ENCODE peak calls at places on chromosomes 13 and 19, in eight cellular contexts. S is breast epithelium, J is PC-3, R is tibial artery, D is spleen, W is fibroblast of lung, N is left lung, F is H1. T is an unnamed sample.

GRCh38 chr19:3995619-3996018 is 10.4 kb upstream of the EEF2 start:
- DNase-seq in S (no peak), J (no peak), R (no peak), D (no peak), W (no peak), N (no peak), F (no peak), T (no peak)

GRCh38 chr13:30865131-30866009 is 40.7 kb upstream of the MEDAG start:
- DNase-seq in S (peak), J (peak), R (peak), D (peak), W (peak), N (no peak), F (peak), T (peak)

GRCh38 chr19:43976732-43977131 is 7.3 kb upstream of the ZNF155 start:
- DNase-seq in S (no peak), J (no peak), R (no peak), D (no peak), W (no peak), N (no peak), F (no peak), T (no peak)

GRCh38 chr19:55373993-55374757 is 2.5 kb upstream of the TMEM190 start:
- DNase-seq in S (no peak), J (no peak), R (no peak), D (no peak), W (peak), N (no peak), F (no peak), T (no peak)

GRCh38 chr13:49292742-49293498 is 45.2 kb downstream of the CDADC1 start:
- DNase-seq in S (no peak), J (no peak), R (peak), D (no peak), W (peak), N (no peak), F (no peak), T (no peak)

GRCh38 chr13:28819748-28820098 is 416 bp upstream of the MTUS2 start:
- DNase-seq in S (no peak), J (peak), R (no peak), D (no peak), W (peak), N (peak), F (peak), T (no peak)

GRCh38 chr19:1753730-1754442 is 580 bp downstream of the ONECUT3 start:
- DNase-seq in S (no peak), J (no peak), R (no peak), D (no peak), W (no peak), N (no peak), F (no peak), T (no peak)

GRCh38 chr13:49400755-49401659 is 42.9 kb downstream of the CAB39L start:
- DNase-seq in S (no peak), J (peak), R (no peak), D (no peak), W (peak), N (no peak), F (no peak), T (no peak)

GRCh38 chr13:83876546-83876945 is 5.7 kb downstream of the SLITRK1 start:
- DNase-seq in S (no peak), J (no peak), R (no peak), D (no peak), W (no peak), N (no peak), F (no peak), T (no peak)

GRCh38 chr13:110390572-110390971 is 83.5 kb downstream of the COL4A2 start:
- DNase-seq in S (no peak), J (peak), R (no peak), D (no peak), W (peak), N (no peak), F (no peak), T (no peak)

GRCh38 chr19:46880440-46880839 is 19.6 kb downstream of the ARHGAP35 start:
- DNase-seq in S (no peak), J (no peak), R (no peak), D (no peak), W (no peak), N (no peak), F (no peak), T (no peak)

GRCh38 chr13:40350283-40350992 is 316.0 kb downstream of the FOXO1 start:
- DNase-seq in S (no peak), J (no peak), R (no peak), D (no peak), W (peak), N (no peak), F (no peak), T (no peak)

GRCh38 chr13:40355126-40355719 is 311.2 kb downstream of the FOXO1 start:
- DNase-seq in S (no peak), J (no peak), R (no peak), D (no peak), W (no peak), N (no peak), F (no peak), T (no peak)

GRCh38 chr13:40352807-40353562 is 313.5 kb downstream of the FOXO1 start:
- DNase-seq in S (no peak), J (no peak), R (no peak), D (no peak), W (peak), N (no peak), F (no peak), T (no peak)

GRCh38 chr13:40352385-40352778 is 314.1 kb downstream of the FOXO1 start:
- DNase-seq in S (no peak), J (no peak), R (no peak), D (no peak), W (peak), N (no peak), F (no peak), T (no peak)

DNA sequence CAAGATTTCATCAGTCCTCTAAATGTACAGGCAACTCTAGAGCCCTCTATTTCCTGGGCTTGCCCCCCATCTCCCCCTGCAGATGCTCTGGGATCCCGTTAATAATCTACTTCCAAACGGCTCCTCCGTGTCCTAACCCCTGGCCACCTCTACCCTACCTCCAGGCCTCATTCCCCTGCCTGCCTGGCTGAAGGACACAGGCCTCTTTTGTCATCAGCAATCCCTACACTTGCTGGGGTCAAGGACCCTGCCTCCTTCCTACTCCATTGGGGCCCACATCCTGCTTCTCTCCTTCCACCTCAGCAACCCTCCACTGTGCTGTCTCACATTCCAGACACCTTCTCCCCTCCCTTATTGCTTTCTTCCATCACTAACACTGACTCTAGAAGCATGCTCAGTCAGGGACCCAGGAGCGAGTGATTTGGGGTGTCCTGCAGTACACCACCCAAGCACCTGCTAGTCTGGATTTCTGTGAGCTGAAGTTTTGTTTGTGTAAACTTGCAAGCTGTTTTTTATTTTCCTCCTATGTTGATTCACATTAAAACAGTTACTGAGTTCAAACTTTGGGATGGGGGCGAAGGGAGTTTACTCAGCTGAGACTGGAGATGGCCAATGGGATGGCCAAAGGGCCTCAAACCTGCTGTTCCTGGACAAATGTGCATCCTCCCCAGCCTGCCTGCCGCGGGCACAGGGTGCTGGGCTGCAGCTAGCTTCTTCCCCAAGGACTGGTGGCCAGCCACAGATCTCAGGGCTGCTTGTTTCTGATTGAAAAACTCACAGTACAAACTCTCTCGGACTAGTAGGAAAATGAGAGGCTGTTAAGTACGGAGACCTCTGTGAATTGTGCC is 314.7 kb downstream of the FOXO1 start:
- DNase-seq in S (no peak), J (no peak), R (no peak), D (no peak), W (no peak), N (no peak), F (no peak), T (no peak)
- H3K27ac ChIP-seq in S (peak), J (no peak), R (peak), D (peak), W (no peak), N (peak), F (no peak), T (no peak)

DNA sequence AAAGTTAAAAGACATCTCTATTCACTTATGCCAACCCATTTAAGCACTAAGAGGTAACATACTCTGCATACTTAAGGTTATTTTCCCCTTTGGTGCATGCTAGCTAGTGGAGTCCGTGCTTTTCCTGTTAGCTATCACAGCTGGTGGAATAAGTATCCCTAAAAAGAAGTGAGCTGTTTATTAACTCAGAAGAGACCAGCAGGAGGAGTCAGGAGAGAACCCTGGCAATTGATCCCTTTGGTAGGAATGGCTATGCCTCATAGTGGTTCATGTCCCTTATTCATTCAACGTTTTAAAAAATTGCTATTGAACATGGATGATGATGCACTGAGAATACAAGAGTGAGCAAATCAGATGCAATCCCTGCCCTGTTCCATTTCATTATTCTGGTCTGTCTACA is 12.4 kb upstream of the NEK5 start:
- DNase-seq in S (no peak), J (no peak), R (no peak), D (no peak), W (no peak), N (no peak), F (no peak), T (no peak)
- TF ChIP-seq CTCF in S (no peak), J (no peak), R (no peak), D (no peak), W (no peak), N (no peak), F (no peak), T (no peak)

DNA sequence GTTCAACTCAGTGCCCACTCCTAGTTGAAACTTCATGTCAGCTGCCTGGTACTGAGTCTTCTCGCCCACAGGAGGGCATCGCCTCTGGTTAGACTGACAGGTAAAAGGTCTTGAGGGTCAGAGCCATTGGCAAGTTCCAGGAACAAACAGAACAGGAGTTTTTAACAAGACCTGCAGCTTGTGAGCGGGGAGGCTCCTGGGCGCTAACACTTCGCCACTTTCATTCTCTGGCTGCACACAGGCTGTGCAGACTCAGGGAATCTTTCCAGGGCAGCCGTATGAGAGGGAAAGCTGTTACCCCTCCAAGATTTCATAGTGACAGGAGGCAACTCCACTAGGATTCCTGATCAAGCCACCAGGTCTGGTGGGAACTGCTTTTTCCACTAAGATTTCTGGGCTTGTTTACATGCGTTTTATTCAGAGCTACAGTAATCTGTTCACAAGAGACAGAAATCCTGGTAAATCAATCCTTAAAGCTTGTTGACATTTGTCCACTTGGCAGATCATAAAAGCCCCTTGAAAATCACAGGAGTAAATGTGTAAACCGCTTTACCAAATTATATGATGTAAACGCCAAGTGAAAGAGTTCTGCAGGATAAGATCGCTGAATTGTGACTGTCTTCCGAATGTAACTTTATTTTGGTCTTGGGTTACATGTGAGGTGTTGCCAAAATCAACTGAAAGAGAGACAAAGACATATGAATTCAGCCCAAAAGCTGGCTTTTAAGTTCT is 190.6 kb downstream of the MZT1 start:
- DNase-seq in S (no peak), J (no peak), R (no peak), D (no peak), W (peak), N (no peak), F (no peak), T (no peak)
- H3K4me3 ChIP-seq in S (no peak), J (no peak), R (no peak), D (no peak), W (no peak), N (no peak), F (no peak), T (peak)

GRCh38 chr13:27137759-27138158 is 33.9 kb downstream of the USP12 start:
- DNase-seq in S (no peak), J (no peak), R (no peak), D (no peak), W (no peak), N (no peak), F (no peak), T (no peak)

GRCh38 chr13:27138457-27139093 is 33.0 kb downstream of the USP12 start:
- DNase-seq in S (no peak), J (no peak), R (no peak), D (no peak), W (no peak), N (no peak), F (no peak), T (no peak)

GRCh38 chr13:27140060-27140459 is 31.6 kb downstream of the USP12 start:
- DNase-seq in S (no peak), J (no peak), R (no peak), D (no peak), W (no peak), N (no peak), F (no peak), T (no peak)

GRCh38 chr13:27139565-27139964 is 32.0 kb downstream of the USP12 start:
- DNase-seq in S (no peak), J (no peak), R (no peak), D (no peak), W (no peak), N (no peak), F (no peak), T (no peak)

GRCh38 chr13:27141746-27142145 is 29.9 kb downstream of the USP12 start:
- DNase-seq in S (no peak), J (no peak), R (no peak), D (no peak), W (no peak), N (no peak), F (no peak), T (no peak)
- H3K27ac ChIP-seq in S (no peak), J (no peak), R (no peak), D (no peak), W (no peak), N (no peak), F (no peak), T (no peak)